ENCODE peak calls at places on chromosomes 11 and 22, in eight cellular contexts. A is fibroblast of the aortic adventitia, O is D721Med, F is PC-9, B is GM10248, H is GM12878, W is nephron progenitor cell, Y is fibroblast of pulmonary artery. K is an unnamed sample.

GRCh38 chr11:71372693-71373657 is 75.2 kb downstream of the DHCR7 start:
- DNase-seq in F (no peak), O (no peak), Y (peak), A (peak), W (no peak), H (peak), B (no peak), K (no peak)

GRCh38 chr11:56910785-56911184 is 77.9 kb upstream of the OR5AK2 start:
- DNase-seq in B (no peak), H (no peak), A (peak), O (no peak), W (no peak), Y (no peak), F (no peak), K (no peak)

GRCh38 chr22:38950527-38951111 is 6.8 kb upstream of the APOBEC3A start:
- DNase-seq in W (no peak), O (no peak), F (no peak), A (no peak), B (no peak), H (no peak), Y (no peak), K (no peak)

GRCh38 chr11:29616611-29617010 is 400.2 kb downstream of the KCNA4 start:
- DNase-seq in A (no peak), Y (peak), H (no peak), F (no peak), W (no peak), B (no peak), O (no peak), K (no peak)

GRCh38 chr11:46277313-46277622 is 194 bp upstream of the CREB3L1 start:
- DNase-seq in B (peak), W (no peak), A (peak), H (no peak), O (peak), Y (peak), F (no peak), K (no peak)

GRCh38 chr11:120778692-120779490 is 245.0 kb upstream of the TBCEL start:
- DNase-seq in O (no peak), F (no peak), Y (no peak), H (no peak), W (no peak), A (no peak), B (no peak), K (no peak)

GRCh38 chr22:20080445-20080775 is 369 bp downstream of the DGCR8 start:
- DNase-seq in W (peak), H (no peak), Y (peak), A (peak), O (peak), F (no peak), B (peak), K (peak)

GRCh38 chr11:75534291-75535038 is 8.7 kb upstream of the GDPD5 start:
- DNase-seq in H (no peak), O (no peak), A (no peak), W (no peak), Y (no peak), F (peak), B (no peak), K (no peak)

GRCh38 chr22:37019309-37020191 is at the start of the genes MPST and TST:
- DNase-seq in F (peak), Y (peak), H (no peak), B (peak), W (peak), O (peak), A (peak), K (peak)

GRCh38 chr11:116831790-116832349 is 2.2 kb downstream of the APOC3 start:
- DNase-seq in B (no peak), W (no peak), A (no peak), F (no peak), Y (no peak), O (no peak), H (no peak), K (no peak)

GRCh38 chr11:63888170-63889086 is 28.5 kb downstream of the RCOR2 start:
- DNase-seq in Y (peak), B (peak), H (no peak), A (peak), O (no peak), F (peak), W (peak), K (peak)

GRCh38 chr22:30537083-30537731 is 9.3 kb downstream of the SEC14L6 start:
- DNase-seq in W (no peak), O (no peak), B (no peak), H (no peak), F (no peak), A (no peak), Y (no peak), K (no peak)

GRCh38 chr11:115391162-115391561 is 113.1 kb downstream of the CADM1 start:
- DNase-seq in F (no peak), B (no peak), W (no peak), A (no peak), Y (no peak), H (no peak), O (no peak), K (no peak)

GRCh38 chr11:46210133-46210636 is 67.3 kb upstream of the CREB3L1 start:
- DNase-seq in W (no peak), Y (peak), O (no peak), A (peak), H (peak), F (peak), B (peak), K (no peak)

GRCh38 chr11:80350541-80350940 is 909.7 kb upstream of the TENM4 start:
- DNase-seq in A (no peak), O (no peak), B (no peak), H (no peak), F (no peak), W (no peak), Y (no peak), K (no peak)

GRCh38 chr11:115134886-115135285 is 369.3 kb downstream of the CADM1 start:
- DNase-seq in O (no peak), F (no peak), W (no peak), B (no peak), A (no peak), H (no peak), Y (no peak), K (no peak)

GRCh38 chr11:96086111-96086510 is 162.2 kb upstream of the MTMR2 start:
- DNase-seq in W (no peak), B (no peak), F (no peak), A (no peak), H (no peak), Y (no peak), O (no peak), K (no peak)

GRCh38 chr11:84103096-84103495 is 816.9 kb upstream of the CCDC90B start:
- DNase-seq in B (no peak), O (no peak), F (no peak), Y (no peak), A (no peak), H (no peak), W (no peak), K (no peak)

GRCh38 chr11:18853086-18853720 is 61.6 kb upstream of the PTPN5 start:
- DNase-seq in O (no peak), Y (peak), B (peak), F (peak), H (no peak), A (peak), W (no peak), K (peak)

GRCh38 chr22:27125539-27125938 is 468.2 kb downstream of the MIAT start:
- DNase-seq in A (no peak), Y (no peak), F (peak), O (no peak), H (no peak), B (no peak), W (no peak), K (no peak)

GRCh38 chr11:78647986-78648875 is 73.6 kb upstream of the NARS2 start:
- DNase-seq in F (no peak), Y (no peak), A (no peak), H (no peak), W (no peak), B (no peak), O (no peak), K (no peak)

GRCh38 chr11:1557904-1558831 is 13.9 kb downstream of the DUSP8 start:
- DNase-seq in W (no peak), O (no peak), B (no peak), F (peak), A (peak), H (no peak), Y (peak), K (no peak)

GRCh38 chr11:1554981-1555712 is 16.9 kb downstream of the DUSP8 start:
- DNase-seq in B (no peak), H (no peak), Y (no peak), W (no peak), F (no peak), A (no peak), O (no peak), K (no peak)

GRCh38 chr11:1557168-1557884 is 14.7 kb downstream of the DUSP8 start:
- DNase-seq in O (no peak), W (no peak), Y (no peak), H (no peak), A (no peak), F (no peak), B (no peak), K (no peak)

GRCh38 chr11:1555713-1556153 is 16.3 kb downstream of the DUSP8 start:
- DNase-seq in W (no peak), Y (no peak), F (no peak), B (no peak), H (no peak), O (no peak), A (no peak), K (no peak)

DNA sequence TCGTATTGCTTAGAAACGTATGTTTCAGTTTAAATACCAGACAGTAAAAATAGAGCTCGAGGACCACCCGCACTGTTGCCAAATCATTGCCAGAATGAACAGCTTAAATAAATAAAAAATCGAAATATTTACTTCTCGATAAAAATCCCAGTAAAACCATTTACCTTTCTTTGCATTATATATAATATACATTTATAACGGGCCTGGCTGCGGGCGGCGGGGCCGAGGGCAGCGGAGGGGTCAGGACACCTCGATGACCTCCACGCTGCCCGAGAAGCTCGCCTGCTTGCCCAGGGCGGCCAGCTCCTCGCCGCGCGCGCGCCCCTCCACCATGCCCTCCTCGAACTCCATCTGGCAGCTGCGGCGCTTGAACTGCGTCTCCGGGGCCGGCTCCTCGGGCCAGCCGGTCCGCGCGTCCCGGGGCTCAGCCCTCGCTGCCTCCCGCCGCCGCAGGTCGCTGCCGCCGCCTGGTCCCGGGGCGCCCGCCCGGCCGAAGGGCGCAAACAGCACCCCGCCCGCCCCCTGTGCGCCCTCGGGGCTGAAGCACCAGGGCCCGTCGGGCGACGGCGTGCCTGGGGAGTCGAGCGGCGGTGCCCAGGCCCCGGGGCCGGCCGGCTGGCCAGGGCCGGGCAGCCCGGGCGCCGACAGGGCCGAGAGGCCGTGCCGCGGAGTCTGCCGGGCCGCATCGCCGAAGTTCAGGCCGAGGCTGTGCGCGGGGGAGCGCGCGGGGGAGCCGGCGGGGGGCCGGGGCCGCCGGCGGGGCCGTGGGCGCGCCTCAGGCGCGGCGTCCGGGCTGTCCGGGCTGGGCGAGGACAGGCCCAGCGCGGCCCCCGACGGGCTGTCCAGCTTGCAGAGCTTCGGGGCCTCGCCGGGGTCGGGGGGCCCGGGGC is 15.5 kb downstream of the DUSP8 start:
- DNase-seq in H (no peak), O (no peak), B (no peak), Y (no peak), W (no peak), A (no peak), F (no peak), K (no peak)
- TF ChIP-seq CTCF in H (no peak), O (no peak), B (no peak), Y (no peak), W (no peak), A (no peak), F (no peak), K (no peak)

GRCh38 chr22:46826438-46826837 is 64.0 kb downstream of the TBC1D22A start:
- DNase-seq in H (no peak), A (no peak), F (no peak), B (no peak), O (no peak), W (no peak), Y (no peak), K (no peak)

GRCh38 chr22:46825145-46825544 is 62.7 kb downstream of the TBC1D22A start:
- DNase-seq in W (no peak), A (peak), B (no peak), Y (no peak), O (no peak), F (no peak), H (no peak), K (no peak)

GRCh38 chr22:46827781-46828180 is 65.3 kb downstream of the TBC1D22A start:
- DNase-seq in F (no peak), A (no peak), B (no peak), O (no peak), H (no peak), W (no peak), Y (no peak), K (no peak)

GRCh38 chr22:46828323-46829139 is 66.1 kb downstream of the TBC1D22A start:
- DNase-seq in A (no peak), O (no peak), Y (no peak), H (no peak), W (no peak), F (no peak), B (no peak), K (no peak)

DNA sequence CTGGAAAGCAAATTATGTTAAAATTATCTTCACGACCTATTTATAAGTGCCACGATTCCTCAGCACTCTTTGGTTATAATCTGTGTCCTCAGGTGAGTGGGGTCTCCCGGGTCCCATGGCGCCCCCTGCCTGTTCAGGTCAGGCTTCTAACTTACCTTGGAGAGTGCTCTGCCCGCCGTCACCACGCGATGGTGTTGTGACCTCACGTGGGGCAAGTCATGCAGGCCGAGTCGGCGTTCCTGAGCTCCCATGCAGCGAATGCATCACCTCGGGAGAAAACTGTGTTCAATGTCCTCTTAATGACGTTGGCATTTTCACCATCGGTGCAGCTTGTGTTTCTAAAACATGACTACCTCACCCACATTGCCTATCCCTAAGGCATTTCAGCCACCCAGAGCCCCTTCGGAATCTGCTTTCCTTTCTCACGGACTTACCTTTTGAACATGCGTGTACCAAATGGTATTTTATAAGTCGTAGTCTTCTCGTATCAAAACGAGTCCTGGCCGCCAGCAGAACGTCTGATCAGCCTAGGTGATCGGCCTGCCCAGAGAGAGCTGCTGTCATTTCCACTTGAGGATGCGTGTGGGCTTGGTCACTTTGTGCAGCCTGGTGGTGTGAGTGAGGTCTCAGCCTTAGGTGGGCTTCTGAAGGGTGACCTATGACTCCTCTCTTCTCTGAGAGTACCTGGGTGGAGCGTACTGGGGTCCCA is 64.8 kb downstream of the TBC1D22A start:
- DNase-seq in A (no peak), Y (no peak), H (no peak), O (no peak), F (no peak), B (no peak), W (peak), K (peak)
- TF ChIP-seq CTCF in A (no peak), Y (no peak), H (no peak), O (no peak), F (no peak), B (no peak), W (peak), K (peak)

DNA sequence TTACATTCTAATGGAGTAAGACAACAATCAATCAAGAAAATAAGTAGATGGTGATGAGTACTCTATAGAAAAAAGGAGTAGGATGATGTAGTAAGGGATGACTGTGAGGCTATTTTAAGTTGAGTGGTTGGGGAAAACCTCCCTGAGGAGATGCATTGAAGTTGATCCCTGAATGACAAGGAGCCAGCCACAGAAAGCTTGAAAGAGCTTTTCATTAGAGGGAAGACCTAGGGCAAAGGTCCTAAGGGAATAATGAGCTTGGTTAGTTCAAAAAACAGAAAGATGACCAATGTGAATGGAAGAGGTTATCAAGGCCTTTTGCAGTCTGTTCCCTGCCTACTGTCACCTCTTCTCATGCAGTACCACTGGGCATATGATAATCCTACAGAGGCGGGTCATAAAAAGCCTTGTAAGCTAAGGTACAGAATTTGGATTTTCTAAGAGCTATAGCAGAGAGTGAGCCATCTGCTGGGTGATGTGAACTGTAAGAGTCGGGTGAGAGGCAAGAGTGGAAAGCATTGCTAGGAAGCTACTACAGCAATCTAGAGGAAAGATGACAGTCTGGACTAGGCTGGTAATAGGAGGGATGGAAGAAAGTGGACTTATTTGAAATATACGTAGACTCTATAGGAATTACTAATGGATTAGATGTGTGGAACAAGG is 3.1 kb downstream of the PPP2R1B start:
- DNase-seq in B (no peak), O (no peak), H (no peak), Y (peak), A (peak), W (no peak), F (no peak), K (no peak)
- TF ChIP-seq CTCF in B (no peak), O (peak), H (peak), Y (peak), A (peak), W (no peak), F (no peak), K (no peak)

DNA sequence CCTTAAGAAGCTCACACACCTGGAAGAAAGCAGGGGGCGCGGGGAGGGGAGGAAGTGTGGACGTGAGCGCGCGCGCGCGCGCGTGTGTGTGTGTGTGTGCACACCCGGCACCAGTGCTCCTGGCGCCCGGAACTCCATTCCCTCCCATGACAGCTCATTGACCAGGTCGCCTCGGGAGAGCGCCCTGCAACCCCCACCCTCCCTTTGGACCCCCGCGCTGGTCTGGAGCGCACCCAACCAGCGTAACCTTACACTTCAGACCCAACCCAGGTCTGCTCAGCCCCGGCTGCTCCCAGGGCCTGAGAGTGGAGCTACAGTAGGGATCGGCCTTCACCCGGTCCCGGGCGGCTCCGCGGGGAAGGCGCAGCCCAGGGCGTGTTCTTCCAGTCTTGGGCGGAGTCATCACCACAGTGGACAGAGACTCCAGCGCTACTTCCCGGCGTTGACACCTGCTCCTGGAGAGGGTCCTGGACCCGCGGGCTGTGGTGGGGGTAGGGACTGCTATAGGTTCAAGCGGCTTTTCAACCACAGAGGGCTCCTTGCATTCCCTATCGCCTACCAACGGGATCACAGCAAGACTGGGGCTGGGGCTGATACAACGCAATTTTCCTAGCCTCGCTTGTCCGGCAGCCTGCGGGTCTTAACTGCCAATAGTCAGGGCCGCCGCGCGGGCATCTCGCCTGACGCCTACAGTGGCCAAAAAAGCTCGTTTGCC is 1.4 kb downstream of the GALNT18 start:
- DNase-seq in Y (no peak), F (no peak), A (peak), B (peak), O (no peak), H (no peak), W (peak), K (peak)
- TF ChIP-seq CTCF in Y (no peak), F (no peak), A (no peak), B (no peak), O (no peak), H (no peak), W (no peak), K (no peak)

GRCh38 chr11:35614949-35615569 is 3.2 kb upstream of the FJX1 start:
- DNase-seq in A (peak), F (peak), O (no peak), W (no peak), B (no peak), Y (no peak), H (no peak), K (no peak)
- TF ChIP-seq CTCF in A (no peak), F (no peak), O (no peak), W (no peak), B (no peak), Y (no peak), H (no peak), K (no peak)